ENCODE peak calls at places on chromosomes 3 and 15, in five cellular contexts. One of them, this sample, is unnamed.

GRCh38 chr3:72390841-72391240 is 457.4 kb downstream of the SHQ1 start:
- DNase-seq in brain microvascular endothelial cell: peak; percentile 21
- DNase-seq in RWPE1: no peak
- DNase-seq in esophagus squamous epithelium: no peak
- DNase-seq in WTC11: no peak
- DNase-seq in this sample: no peak

GRCh38 chr3:35523838-35524237 is 115.5 kb upstream of the ARPP21 start:
- DNase-seq in brain microvascular endothelial cell: peak; percentile 43
- DNase-seq in RWPE1: no peak
- DNase-seq in esophagus squamous epithelium: no peak
- DNase-seq in WTC11: no peak
- DNase-seq in this sample: peak; percentile 8

GRCh38 chr3:44883999-44884431 is 9.6 kb downstream of the TGM4 start:
- DNase-seq in brain microvascular endothelial cell: peak; percentile 94
- DNase-seq in RWPE1: peak; percentile 82
- DNase-seq in esophagus squamous epithelium: no peak
- DNase-seq in WTC11: no peak
- DNase-seq in this sample: peak; percentile 96

GRCh38 chr15:31306426-31307269 is 20.0 kb upstream of the KLF13 start:
- DNase-seq in brain microvascular endothelial cell: no peak
- DNase-seq in RWPE1: peak; percentile 64
- DNase-seq in esophagus squamous epithelium: no peak
- DNase-seq in WTC11: peak; percentile 96
- DNase-seq in this sample: peak; percentile 26

GRCh38 chr15:92944946-92945521 is 44.9 kb downstream of the CHD2 start:
- DNase-seq in brain microvascular endothelial cell: no peak
- DNase-seq in RWPE1: no peak
- DNase-seq in esophagus squamous epithelium: no peak
- DNase-seq in WTC11: no peak
- DNase-seq in this sample: no peak

GRCh38 chr15:85702321-85703230 is 92.1 kb downstream of the KLHL25 start:
- DNase-seq in brain microvascular endothelial cell: peak; percentile 68
- DNase-seq in RWPE1: no peak
- DNase-seq in esophagus squamous epithelium: no peak
- DNase-seq in WTC11: no peak
- DNase-seq in this sample: no peak

GRCh38 chr3:12894629-12895028 is 53.3 kb upstream of the RPL32 start:
- DNase-seq in brain microvascular endothelial cell: no peak
- DNase-seq in RWPE1: no peak
- DNase-seq in esophagus squamous epithelium: no peak
- DNase-seq in WTC11: no peak
- DNase-seq in this sample: no peak

GRCh38 chr15:72155021-72155621 is 36.9 kb downstream of the SENP8 start:
- DNase-seq in brain microvascular endothelial cell: no peak
- DNase-seq in RWPE1: peak; percentile 81
- DNase-seq in esophagus squamous epithelium: no peak
- DNase-seq in WTC11: no peak
- DNase-seq in this sample: peak; percentile 91

GRCh38 chr15:66288796-66289195 is 4.6 kb upstream of the DIS3L start:
- DNase-seq in brain microvascular endothelial cell: peak; percentile 13
- DNase-seq in RWPE1: no peak
- DNase-seq in esophagus squamous epithelium: no peak
- DNase-seq in WTC11: no peak
- DNase-seq in this sample: no peak

GRCh38 chr3:128307029-128307633 is 153.8 kb downstream of the EEFSEC start:
- DNase-seq in brain microvascular endothelial cell: no peak
- DNase-seq in RWPE1: no peak
- DNase-seq in esophagus squamous epithelium: no peak
- DNase-seq in WTC11: no peak
- DNase-seq in this sample: no peak

GRCh38 chr3:12730511-12731234 is 28.4 kb downstream of the TMEM40 start:
- DNase-seq in brain microvascular endothelial cell: no peak
- DNase-seq in RWPE1: no peak
- DNase-seq in esophagus squamous epithelium: no peak
- DNase-seq in WTC11: no peak
- DNase-seq in this sample: no peak

GRCh38 chr3:149243540-149243939 is 21.9 kb upstream of the CP start:
- DNase-seq in brain microvascular endothelial cell: no peak
- DNase-seq in RWPE1: no peak
- DNase-seq in esophagus squamous epithelium: no peak
- DNase-seq in WTC11: no peak
- DNase-seq in this sample: no peak

GRCh38 chr3:40120816-40121215 is 188.7 kb upstream of the EIF1B start:
- DNase-seq in brain microvascular endothelial cell: peak; percentile 70
- DNase-seq in RWPE1: peak; percentile 14
- DNase-seq in esophagus squamous epithelium: no peak
- DNase-seq in WTC11: no peak
- DNase-seq in this sample: peak; percentile 35

GRCh38 chr15:66772967-66773873 is 71.2 kb downstream of the SMAD6 start:
- DNase-seq in brain microvascular endothelial cell: no peak
- DNase-seq in RWPE1: no peak
- DNase-seq in esophagus squamous epithelium: no peak
- DNase-seq in WTC11: no peak
- DNase-seq in this sample: no peak

GRCh38 chr3:5275529-5275928 is 88.0 kb downstream of the EDEM1 start:
- DNase-seq in brain microvascular endothelial cell: peak; percentile 20
- DNase-seq in RWPE1: no peak
- DNase-seq in esophagus squamous epithelium: no peak
- DNase-seq in WTC11: no peak
- DNase-seq in this sample: no peak

GRCh38 chr3:51384145-51384729 is 854 bp upstream of the MANF start:
- DNase-seq in brain microvascular endothelial cell: peak; percentile 6
- DNase-seq in RWPE1: no peak
- DNase-seq in esophagus squamous epithelium: no peak
- DNase-seq in WTC11: no peak
- DNase-seq in this sample: no peak

GRCh38 chr3:123834631-123835030 is 49.5 kb downstream of the MYLK start:
- DNase-seq in brain microvascular endothelial cell: peak; percentile 67
- DNase-seq in RWPE1: peak; percentile 74
- DNase-seq in esophagus squamous epithelium: no peak
- DNase-seq in WTC11: no peak
- DNase-seq in this sample: peak; percentile 78

GRCh38 chr15:22949074-22949547 is 31.1 kb downstream of the CYFIP1 start:
- DNase-seq in brain microvascular endothelial cell: peak; percentile 45
- DNase-seq in RWPE1: no peak
- DNase-seq in esophagus squamous epithelium: no peak
- DNase-seq in WTC11: peak; percentile 39
- DNase-seq in this sample: peak; percentile 91

GRCh38 chr3:22893631-22894377 is 309.3 kb upstream of the UBE2E2 start:
- DNase-seq in brain microvascular endothelial cell: no peak
- DNase-seq in RWPE1: no peak
- DNase-seq in esophagus squamous epithelium: no peak
- DNase-seq in WTC11: no peak
- DNase-seq in this sample: no peak

GRCh38 chr15:81080946-81081345 is 53.1 kb upstream of the CFAP161 start:
- DNase-seq in brain microvascular endothelial cell: no peak
- DNase-seq in RWPE1: no peak
- DNase-seq in esophagus squamous epithelium: no peak
- DNase-seq in WTC11: no peak
- DNase-seq in this sample: no peak

GRCh38 chr15:25862087-25862468 is 1.0 kb downstream of the ATP10A start:
- DNase-seq in brain microvascular endothelial cell: no peak
- DNase-seq in RWPE1: no peak
- DNase-seq in esophagus squamous epithelium: no peak
- DNase-seq in WTC11: no peak
- DNase-seq in this sample: no peak

GRCh38 chr15:51403946-51404695 is 62.7 kb downstream of the GLDN start:
- DNase-seq in brain microvascular endothelial cell: no peak
- DNase-seq in RWPE1: no peak
- DNase-seq in esophagus squamous epithelium: no peak
- DNase-seq in WTC11: no peak
- DNase-seq in this sample: no peak

GRCh38 chr3:120111898-120112297 is 17.7 kb upstream of the GSK3B start:
- DNase-seq in brain microvascular endothelial cell: no peak
- DNase-seq in RWPE1: peak; percentile 80
- DNase-seq in esophagus squamous epithelium: no peak
- DNase-seq in WTC11: no peak
- DNase-seq in this sample: peak; percentile 86

GRCh38 chr3:53170325-53171108 is 9.5 kb downstream of the PRKCD start:
- DNase-seq in brain microvascular endothelial cell: no peak
- DNase-seq in RWPE1: no peak
- DNase-seq in esophagus squamous epithelium: no peak
- DNase-seq in WTC11: no peak
- DNase-seq in this sample: no peak

GRCh38 chr3:63051920-63052319 is 176.7 kb upstream of the CADPS start:
- DNase-seq in brain microvascular endothelial cell: peak; percentile 4
- DNase-seq in RWPE1: no peak
- DNase-seq in esophagus squamous epithelium: no peak
- DNase-seq in WTC11: peak; percentile 17
- DNase-seq in this sample: peak; percentile 41

GRCh38 chr3:196280689-196281463 is 6.7 kb downstream of the PCYT1A start:
- DNase-seq in brain microvascular endothelial cell: no peak
- DNase-seq in RWPE1: no peak
- DNase-seq in esophagus squamous epithelium: no peak
- DNase-seq in WTC11: no peak
- DNase-seq in this sample: no peak

DNA sequence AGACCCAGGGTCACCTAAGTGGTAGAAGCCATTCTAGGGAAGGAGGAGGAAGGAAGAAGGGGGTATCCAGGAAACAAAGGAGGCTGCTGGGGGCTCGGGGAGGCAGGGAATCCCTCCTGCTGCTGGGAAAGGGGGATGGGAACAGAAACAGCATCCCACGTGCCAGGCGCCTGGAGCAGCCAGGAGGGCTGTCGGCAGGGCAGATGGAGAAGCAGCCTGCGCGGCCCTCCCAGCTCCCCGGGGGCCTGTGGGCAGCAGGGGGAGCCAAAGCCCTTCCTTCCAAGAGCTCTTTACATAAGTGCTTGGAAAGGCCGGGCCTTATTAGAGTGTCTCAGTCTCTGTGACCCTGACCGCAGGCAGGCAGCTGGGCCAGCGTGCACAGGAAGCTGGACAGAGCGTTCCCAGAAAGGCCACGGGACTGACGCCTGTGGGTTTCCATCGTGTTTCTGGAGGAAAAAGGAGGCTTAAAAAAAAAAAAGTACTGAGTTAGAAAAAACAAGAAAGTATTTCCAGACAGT is 24.8 kb downstream of the LOXL1 start:
- DNase-seq in brain microvascular endothelial cell: peak; percentile 96
- DNase-seq in RWPE1: peak; percentile 82
- DNase-seq in esophagus squamous epithelium: peak; percentile 53
- DNase-seq in WTC11: peak; percentile 91
- DNase-seq in this sample: peak; percentile 78
- TF ChIP-seq CTCF in brain microvascular endothelial cell: peak; percentile 95
- TF ChIP-seq CTCF in RWPE1: peak; percentile 90
- TF ChIP-seq CTCF in esophagus squamous epithelium: peak; percentile 60
- TF ChIP-seq CTCF in WTC11: peak; percentile 37
- TF ChIP-seq CTCF in this sample: peak; percentile 36

GRCh38 chr3:79847928-79848327 is 80.1 kb upstream of the ROBO1 start:
- DNase-seq in brain microvascular endothelial cell: no peak
- DNase-seq in RWPE1: no peak
- DNase-seq in esophagus squamous epithelium: no peak
- DNase-seq in WTC11: no peak
- DNase-seq in this sample: no peak

GRCh38 chr3:79845546-79845945 is 77.7 kb upstream of the ROBO1 start:
- DNase-seq in brain microvascular endothelial cell: no peak
- DNase-seq in RWPE1: no peak
- DNase-seq in esophagus squamous epithelium: no peak
- DNase-seq in WTC11: no peak
- DNase-seq in this sample: no peak

GRCh38 chr3:79844176-79844575 is 76.4 kb upstream of the ROBO1 start:
- DNase-seq in brain microvascular endothelial cell: no peak
- DNase-seq in RWPE1: no peak
- DNase-seq in esophagus squamous epithelium: no peak
- DNase-seq in WTC11: no peak
- DNase-seq in this sample: no peak

GRCh38 chr3:79843180-79843579 is 75.4 kb upstream of the ROBO1 start:
- DNase-seq in brain microvascular endothelial cell: no peak
- DNase-seq in RWPE1: no peak
- DNase-seq in esophagus squamous epithelium: no peak
- DNase-seq in WTC11: no peak
- DNase-seq in this sample: peak; percentile 16

GRCh38 chr3:79846148-79846933 is 78.5 kb upstream of the ROBO1 start:
- DNase-seq in brain microvascular endothelial cell: no peak
- DNase-seq in RWPE1: no peak
- DNase-seq in esophagus squamous epithelium: no peak
- DNase-seq in WTC11: peak; percentile 40
- DNase-seq in this sample: peak; percentile 18
- TF ChIP-seq CTCF in brain microvascular endothelial cell: peak; percentile 58
- TF ChIP-seq CTCF in RWPE1: peak; percentile 35
- TF ChIP-seq CTCF in esophagus squamous epithelium: peak; percentile 16
- TF ChIP-seq CTCF in WTC11: peak; percentile 71
- TF ChIP-seq CTCF in this sample: peak; percentile 29

DNA sequence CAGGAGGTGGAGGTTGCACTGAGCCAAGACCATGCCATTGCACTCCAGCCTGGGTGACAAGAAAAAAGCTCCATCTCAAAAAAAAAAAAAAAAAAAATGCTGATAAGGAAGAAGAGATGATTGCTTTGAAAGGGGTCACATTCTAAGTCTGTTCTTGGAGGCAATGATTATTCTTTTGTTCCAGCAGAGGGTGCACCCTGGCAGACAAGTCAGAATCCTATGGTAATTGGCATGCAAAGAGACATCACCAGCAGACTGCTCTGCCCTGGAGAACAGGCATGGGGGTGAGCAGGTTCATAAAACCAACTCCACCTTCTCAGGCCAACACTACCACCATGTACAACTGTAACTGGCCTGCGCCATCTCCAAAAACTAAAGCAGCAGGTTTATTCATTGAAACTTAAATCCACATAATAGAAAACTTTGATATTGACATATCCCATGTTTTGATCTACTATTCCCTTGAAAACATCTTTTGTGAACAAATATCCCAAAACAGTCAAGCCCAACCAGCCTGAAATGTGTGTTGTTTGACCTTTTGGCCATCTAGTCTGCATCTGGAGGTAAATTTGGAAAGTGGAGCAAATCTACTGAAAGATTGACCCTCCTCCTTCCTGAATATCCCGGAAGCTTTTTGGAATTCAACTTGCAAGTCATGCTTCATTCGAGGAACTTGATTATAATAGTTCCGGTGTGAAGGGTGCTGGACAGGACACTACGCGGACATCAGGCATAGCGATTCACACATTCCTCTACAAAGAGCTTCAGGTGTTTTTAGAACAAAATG is 100.3 kb downstream of the MECOM start:
- DNase-seq in brain microvascular endothelial cell: no peak
- DNase-seq in RWPE1: peak; percentile 5
- DNase-seq in esophagus squamous epithelium: no peak
- DNase-seq in WTC11: no peak
- DNase-seq in this sample: no peak
- TF ChIP-seq CTCF in brain microvascular endothelial cell: peak; percentile 17
- TF ChIP-seq CTCF in RWPE1: no peak
- TF ChIP-seq CTCF in esophagus squamous epithelium: no peak
- TF ChIP-seq CTCF in WTC11: no peak
- TF ChIP-seq CTCF in this sample: no peak

GRCh38 chr15:64858136-64858535 is 16.4 kb downstream of the PLEKHO2 start:
- DNase-seq in brain microvascular endothelial cell: no peak
- DNase-seq in RWPE1: no peak
- DNase-seq in esophagus squamous epithelium: no peak
- DNase-seq in WTC11: no peak
- DNase-seq in this sample: no peak

GRCh38 chr15:64854526-64854925 is 12.8 kb downstream of the PLEKHO2 start:
- DNase-seq in brain microvascular endothelial cell: no peak
- DNase-seq in RWPE1: no peak
- DNase-seq in esophagus squamous epithelium: no peak
- DNase-seq in WTC11: no peak
- DNase-seq in this sample: no peak

GRCh38 chr15:64855206-64856000 is 13.7 kb downstream of the PLEKHO2 start:
- DNase-seq in brain microvascular endothelial cell: no peak
- DNase-seq in RWPE1: no peak
- DNase-seq in esophagus squamous epithelium: no peak
- DNase-seq in WTC11: no peak
- DNase-seq in this sample: no peak

GRCh38 chr15:64857421-64857820 is 15.7 kb downstream of the PLEKHO2 start:
- DNase-seq in brain microvascular endothelial cell: peak; percentile 47
- DNase-seq in RWPE1: peak; percentile 31
- DNase-seq in esophagus squamous epithelium: no peak
- DNase-seq in WTC11: no peak
- DNase-seq in this sample: peak; percentile 32

GRCh38 chr15:64856429-64857145 is 14.9 kb downstream of the PLEKHO2 start:
- DNase-seq in brain microvascular endothelial cell: no peak
- DNase-seq in RWPE1: no peak
- DNase-seq in esophagus squamous epithelium: no peak
- DNase-seq in WTC11: no peak
- DNase-seq in this sample: no peak
- TF ChIP-seq CTCF in brain microvascular endothelial cell: no peak
- TF ChIP-seq CTCF in RWPE1: no peak
- TF ChIP-seq CTCF in esophagus squamous epithelium: no peak
- TF ChIP-seq CTCF in WTC11: no peak
- TF ChIP-seq CTCF in this sample: no peak